ENCODE peak calls at places on chromosomes 1 and 21, in six cellular contexts. R, E, T, Q, M and S are unnamed samples.

GRCh38 chr21:36981049-36981391 is 14.6 kb upstream of the HLCS start:
- DNase-seq in M (no peak), E (no peak), Q (no peak), R (no peak), T (no peak), S (no peak)

GRCh38 chr1:221188531-221188930 is 309.3 kb downstream of the HLX start:
- DNase-seq in Q (no peak), R (peak; percentile 34), M (no peak), E (peak; percentile 50), T (no peak), S (no peak)

GRCh38 chr1:57190898-57191297 is 225.1 kb upstream of the C8B start:
- DNase-seq in E (no peak), R (no peak), T (no peak), Q (no peak), M (no peak), S (no peak)

GRCh38 chr1:20850021-20850420 is 62.9 kb upstream of the HP1BP3 start:
- DNase-seq in R (no peak), Q (no peak), T (no peak), E (no peak), M (no peak), S (no peak)

GRCh38 chr1:195462646-195463045 is 1145.6 kb downstream of the KCNT2 start:
- DNase-seq in E (peak; percentile 56), Q (peak; percentile 12), M (peak; percentile 9), R (no peak), T (peak; percentile 59), S (peak; percentile 31)

GRCh38 chr1:172356620-172357019 is 63.9 kb upstream of the C1orf105 start:
- DNase-seq in E (peak; percentile 43), T (peak; percentile 67), M (no peak), R (peak; percentile 45), Q (no peak), S (peak; percentile 47)

GRCh38 chr1:43980255-43981134 is 1.5 kb downstream of the B4GALT2 start:
- DNase-seq in R (no peak), E (peak; percentile 51), Q (no peak), T (peak; percentile 80), M (no peak), S (no peak)

GRCh38 chr1:153192697-153193096 is 10.5 kb upstream of the LELP1 start:
- DNase-seq in Q (no peak), R (no peak), T (peak; percentile 48), M (no peak), E (no peak), S (no peak)

GRCh38 chr1:154574715-154575114 is 7.1 kb downstream of the CHRNB2 start:
- DNase-seq in R (no peak), M (no peak), Q (no peak), T (no peak), E (peak; percentile 25), S (no peak)

GRCh38 chr1:7641587-7642417 is 129.3 kb upstream of the VAMP3 start:
- DNase-seq in E (no peak), M (no peak), T (no peak), R (no peak), Q (no peak), S (no peak)

GRCh38 chr1:83794384-83794783 is 204.5 kb downstream of the TTLL7 start:
- DNase-seq in R (no peak), M (no peak), T (no peak), E (no peak), Q (no peak), S (no peak)

GRCh38 chr21:39004776-39005605 is 178.3 kb downstream of the PSMG1 start:
- DNase-seq in Q (no peak), R (no peak), E (peak; percentile 49), T (no peak), M (no peak), S (no peak)

GRCh38 chr1:11158720-11159321 is 30.3 kb upstream of the ANGPTL7 start:
- DNase-seq in T (peak; percentile 89), R (peak; percentile 93), Q (peak; percentile 89), M (peak; percentile 22), E (peak; percentile 97), S (peak; percentile 93)

GRCh38 chr1:228850141-228851100 is 115.1 kb downstream of the RHOU start:
- DNase-seq in E (peak; percentile 6), Q (no peak), T (no peak), R (no peak), M (no peak), S (no peak)

GRCh38 chr1:219476116-219476515 is 136.8 kb downstream of the ZC3H11B start:
- DNase-seq in R (no peak), Q (no peak), E (no peak), M (no peak), T (no peak), S (no peak)

GRCh38 chr1:14552246-14552970 is 46.1 kb upstream of the KAZN start:
- DNase-seq in E (no peak), R (no peak), M (no peak), Q (no peak), T (no peak), S (no peak)

GRCh38 chr1:57549280-57549679 is 125.4 kb upstream of the DAB1 start:
- DNase-seq in E (peak; percentile 25), Q (no peak), R (no peak), T (no peak), M (no peak), S (no peak)

GRCh38 chr1:218813247-218813646 is 360.4 kb upstream of the LYPLAL1 start:
- DNase-seq in R (no peak), Q (no peak), T (peak; percentile 8), E (no peak), M (no peak), S (no peak)

GRCh38 chr1:3717041-3717714 is 35.1 kb upstream of the CCDC27 start:
- DNase-seq in E (no peak), Q (no peak), M (no peak), R (no peak), T (peak; percentile 97), S (no peak)

GRCh38 chr1:47507921-47508894 is 70.4 kb downstream of the FOXD2 start:
- DNase-seq in M (no peak), E (no peak), Q (no peak), R (no peak), T (no peak), S (no peak)

GRCh38 chr1:47578026-47578861 is 140.4 kb downstream of the FOXD2 start:
- DNase-seq in T (no peak), Q (no peak), R (no peak), M (peak; percentile 52), E (no peak), S (no peak)

GRCh38 chr21:15293251-15293650 is 228.5 kb upstream of the NRIP1 start:
- DNase-seq in E (peak; percentile 84), R (no peak), T (peak; percentile 83), Q (peak; percentile 71), M (peak; percentile 45), S (peak; percentile 44)

GRCh38 chr21:36232641-36233040 is 76.0 kb downstream of the DOP1B start:
- DNase-seq in E (no peak), Q (no peak), T (no peak), R (no peak), M (no peak), S (no peak)

GRCh38 chr21:45248893-45249381 is 38.8 kb downstream of the POFUT2 start:
- DNase-seq in R (no peak), M (no peak), E (peak; percentile 42), Q (no peak), T (peak; percentile 10), S (no peak)

GRCh38 chr1:95780836-95781235 is 546.8 kb downstream of the RWDD3 start:
- DNase-seq in T (no peak), E (no peak), Q (no peak), R (no peak), M (no peak), S (no peak)

GRCh38 chr1:93257889-93258288 is 77.4 kb downstream of the CCDC18 start:
- DNase-seq in M (no peak), E (no peak), Q (no peak), T (peak; percentile 13), R (no peak), S (no peak)

GRCh38 chr1:186559601-186560116 is 98.7 kb upstream of the PDC start:
- DNase-seq in E (peak; percentile 34), Q (peak; percentile 27), T (peak; percentile 96), R (no peak), M (peak; percentile 74), S (no peak)

GRCh38 chr1:228990906-228991569 is 255.8 kb downstream of the RHOU start:
- DNase-seq in E (no peak), M (no peak), T (no peak), R (no peak), Q (no peak), S (no peak)

GRCh38 chr1:27201295-27201694 is 33.1 kb upstream of the WDTC1 start:
- DNase-seq in M (no peak), Q (no peak), R (no peak), E (no peak), T (no peak), S (no peak)

DNA sequence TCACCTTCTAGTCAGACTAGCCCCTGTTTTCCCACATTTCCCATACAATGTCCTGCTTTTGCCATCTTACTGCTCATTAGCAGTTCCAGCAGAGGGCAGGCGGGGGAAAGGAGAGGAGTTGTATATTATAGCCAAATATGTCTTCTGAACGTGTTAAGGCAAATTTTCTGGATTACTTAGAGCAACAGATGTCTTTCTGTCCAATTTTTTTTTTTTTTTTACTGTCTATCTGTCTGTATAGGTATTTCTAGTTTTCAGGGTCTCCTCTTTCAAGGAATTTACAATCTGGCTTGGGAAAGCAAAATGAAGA is 30.0 kb upstream of the DDAH1 start:
- DNase-seq in R (no peak), T (peak; percentile 70), M (no peak), Q (no peak), E (peak; percentile 44), S (no peak)
- TF ChIP-seq CTCF in R (peak; percentile 23), T (peak; percentile 81), M (peak; percentile 19), Q (peak; percentile 31), E (peak; percentile 46), S (peak; percentile 27)

GRCh38 chr1:190717055-190717454 is 239.4 kb upstream of the BRINP3 start:
- DNase-seq in T (no peak), Q (no peak), M (no peak), E (no peak), R (no peak), S (no peak)
- TF ChIP-seq CTCF in T (no peak), Q (no peak), M (no peak), E (no peak), R (no peak), S (no peak)

DNA sequence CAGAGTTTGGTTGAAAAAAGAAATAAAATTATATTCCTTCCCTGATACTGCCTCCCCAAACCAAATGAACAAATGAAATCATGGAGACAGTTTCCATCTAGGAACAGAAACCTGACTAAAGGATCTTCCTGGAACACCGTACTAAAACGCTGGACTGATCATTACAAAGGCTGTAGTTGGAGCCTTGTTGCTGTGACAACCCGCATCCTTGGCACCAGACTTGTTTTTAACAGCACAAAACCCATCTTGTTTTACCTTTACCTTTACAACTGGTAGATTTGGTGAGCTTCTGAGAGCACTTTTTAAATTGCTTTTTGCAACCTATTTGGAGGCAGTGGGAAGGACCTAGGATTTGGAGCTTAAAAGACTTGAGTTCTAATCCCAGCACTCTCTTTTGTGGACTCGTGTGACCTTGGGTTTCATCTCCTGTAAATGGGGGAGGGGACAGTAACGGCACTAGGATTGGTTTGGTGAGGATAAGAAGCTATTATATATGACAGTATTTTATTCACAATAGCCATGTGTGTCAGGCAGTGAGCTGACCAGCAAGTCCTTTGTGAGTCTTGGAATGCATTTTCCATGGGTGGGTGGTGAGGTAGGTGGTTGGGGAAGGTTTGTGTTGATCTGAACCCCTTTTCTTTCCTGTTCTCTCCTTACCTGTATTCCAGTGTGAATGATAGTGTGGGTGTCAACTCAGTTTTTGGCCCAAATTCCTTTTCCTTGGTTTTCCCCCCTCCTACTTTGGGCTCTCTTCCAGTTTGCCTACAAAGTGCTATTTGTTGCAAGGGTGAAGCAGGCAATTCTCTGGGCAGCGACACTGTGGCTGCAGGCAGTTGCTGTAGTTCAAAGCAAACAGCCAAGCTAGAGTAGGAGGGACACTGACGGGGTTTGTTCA is 12.6 kb downstream of the LRRC8D start:
- DNase-seq in M (no peak), R (no peak), Q (no peak), T (no peak), E (no peak), S (no peak)
- TF ChIP-seq CTCF in M (no peak), R (no peak), Q (no peak), T (no peak), E (no peak), S (no peak)

GRCh38 chr1:184035719-184036516 is 1.6 kb downstream of the COLGALT2 start:
- DNase-seq in E (no peak), Q (no peak), M (no peak), R (no peak), T (no peak), S (no peak)
- TF ChIP-seq CTCF in E (no peak), Q (no peak), M (no peak), R (no peak), T (no peak), S (no peak)